ENCODE peak calls at places on chromosome 14, in four cellular contexts. I is lower leg skin, S is choroid plexus epithelial cell, A is LNCaP clone FGC. W is an unnamed sample.

GRCh38 chr14:104118006-104118844 is 20.2 kb upstream of the KIF26A start:
- DNase-seq in I (no peak), S (no peak), A (no peak), W (no peak)

GRCh38 chr14:104966261-104967143 is 11.7 kb downstream of the AHNAK2 start:
- DNase-seq in I (no peak), S (no peak), A (no peak), W (no peak)

GRCh38 chr14:104598461-104599273 is 5.9 kb downstream of the TMEM179 start:
- DNase-seq in I (no peak), S (no peak), A (no peak), W (no peak)

GRCh38 chr14:101027966-101028365 is 124.4 kb upstream of the RTL1 start:
- DNase-seq in I (no peak), S (no peak), A (no peak), W (no peak)

GRCh38 chr14:69716483-69717187 is 50.3 kb upstream of the SRSF5 start:
- DNase-seq in I (no peak), S (peak; percentile 99), A (no peak), W (no peak)

GRCh38 chr14:68674538-68675232 is 118.2 kb downstream of the ZFP36L1 start:
- DNase-seq in I (no peak), S (no peak), A (no peak), W (no peak)

GRCh38 chr14:104708606-104709268 is 15.3 kb upstream of the ADSS1 start:
- DNase-seq in I (no peak), S (peak; percentile 67), A (no peak), W (no peak)

GRCh38 chr14:77883479-77884238 is 83.8 kb downstream of the ADCK1 start:
- DNase-seq in I (no peak), S (no peak), A (no peak), W (no peak)

GRCh38 chr14:69077841-69078240 is 75.1 kb downstream of the DCAF5 start:
- DNase-seq in I (no peak), S (peak; percentile 90), A (no peak), W (no peak)

GRCh38 chr14:55481769-55482168 is 41.4 kb upstream of the TBPL2 start:
- DNase-seq in I (no peak), S (no peak), A (no peak), W (no peak)

GRCh38 chr14:100851946-100852620 is 26.2 kb downstream of the MEG3 start:
- DNase-seq in I (no peak), S (no peak), A (no peak), W (no peak)

GRCh38 chr14:53460544-53460943 is 307.4 kb upstream of the DDHD1 start:
- DNase-seq in I (no peak), S (no peak), A (no peak), W (no peak)

GRCh38 chr14:69002069-69002468 is 23.0 kb upstream of the ACTN1 start:
- DNase-seq in I (no peak), S (peak; percentile 52), A (peak; percentile 46), W (no peak)

GRCh38 chr14:58919262-58919661 is 269.2 kb upstream of the DAAM1 start:
- DNase-seq in I (no peak), S (peak; percentile 52), A (no peak), W (no peak)

GRCh38 chr14:101755591-101756324 is 5.8 kb upstream of the PPP2R5C start:
- DNase-seq in I (peak; percentile 10), S (no peak), A (no peak), W (no peak)

GRCh38 chr14:85619866-85620265 is 89.9 kb downstream of the FLRT2 start:
- DNase-seq in I (no peak), S (no peak), A (no peak), W (no peak)

DNA sequence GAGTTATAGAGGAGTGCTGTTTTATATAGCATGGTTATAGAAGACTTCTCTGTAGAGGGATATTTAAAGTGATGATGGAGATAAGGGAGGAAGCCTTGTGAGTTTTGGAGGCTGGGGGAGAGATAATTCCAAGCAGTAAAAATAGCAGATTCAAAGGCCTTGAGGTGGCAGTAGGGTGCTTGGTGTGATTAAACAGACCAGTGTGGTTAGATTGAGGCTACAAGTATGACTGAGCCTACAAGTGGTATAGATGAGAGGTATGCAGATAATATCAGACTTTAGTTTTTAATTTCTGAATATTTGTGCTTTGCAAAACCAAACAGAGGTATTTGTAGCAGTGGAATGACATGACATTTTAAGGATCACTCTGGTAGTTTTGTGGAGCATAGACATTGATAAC is 20.3 kb downstream of the FANCM start:
- DNase-seq in I (no peak), S (peak; percentile 56), A (no peak), W (no peak)
- TF ChIP-seq CTCF in I (no peak), S (peak; percentile 41), A (no peak), W (no peak)

GRCh38 chr14:97137705-97138104 is 340.5 kb downstream of the VRK1 start:
- DNase-seq in I (no peak), S (no peak), A (no peak), W (no peak)
- TF ChIP-seq CTCF in I (no peak), S (no peak), A (no peak), W (no peak)

GRCh38 chr14:106585692-106586091 is 1059.3 kb downstream of the TMEM121 start:
- DNase-seq in I (no peak), S (no peak), A (no peak), W (no peak)

DNA sequence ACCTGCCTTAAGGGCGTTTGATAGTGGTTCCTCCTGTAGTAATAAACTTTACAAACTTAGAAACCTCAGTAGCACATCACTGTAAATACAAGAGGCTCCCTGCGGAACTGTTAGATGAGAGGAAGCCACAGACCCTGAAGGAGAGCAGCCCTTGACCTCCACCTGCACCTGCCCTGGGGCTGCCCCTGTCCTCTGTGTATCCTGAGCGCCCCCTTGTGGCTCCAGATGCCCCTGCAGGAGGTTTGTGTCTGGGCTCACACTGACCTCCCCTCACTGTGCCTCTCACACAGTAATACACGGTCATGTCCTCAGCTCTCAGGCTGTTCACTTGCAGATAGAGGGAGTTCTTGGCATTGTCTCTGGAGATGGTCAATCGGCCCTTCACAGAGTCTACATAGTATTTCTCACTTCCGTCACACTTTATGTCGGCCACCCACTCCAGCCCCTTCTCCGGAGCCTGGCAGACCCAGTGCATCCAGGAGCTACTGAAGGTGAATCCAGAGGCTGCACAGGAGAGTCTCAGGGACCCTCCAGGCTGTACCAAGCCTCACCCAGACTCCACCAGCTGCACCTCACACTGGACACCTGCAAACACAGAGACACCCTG is 1059.8 kb downstream of the TMEM121 start:
- DNase-seq in I (no peak), S (no peak), A (peak; percentile 6), W (no peak)
- TF ChIP-seq CTCF in I (no peak), S (no peak), A (peak; percentile 86), W (peak; percentile 36)

GRCh38 chr14:95274283-95274682 is 45.4 kb downstream of the CLMN start:
- DNase-seq in I (no peak), S (no peak), A (no peak), W (no peak)
- TF ChIP-seq CTCF in I (no peak), S (no peak), A (no peak), W (no peak)

DNA sequence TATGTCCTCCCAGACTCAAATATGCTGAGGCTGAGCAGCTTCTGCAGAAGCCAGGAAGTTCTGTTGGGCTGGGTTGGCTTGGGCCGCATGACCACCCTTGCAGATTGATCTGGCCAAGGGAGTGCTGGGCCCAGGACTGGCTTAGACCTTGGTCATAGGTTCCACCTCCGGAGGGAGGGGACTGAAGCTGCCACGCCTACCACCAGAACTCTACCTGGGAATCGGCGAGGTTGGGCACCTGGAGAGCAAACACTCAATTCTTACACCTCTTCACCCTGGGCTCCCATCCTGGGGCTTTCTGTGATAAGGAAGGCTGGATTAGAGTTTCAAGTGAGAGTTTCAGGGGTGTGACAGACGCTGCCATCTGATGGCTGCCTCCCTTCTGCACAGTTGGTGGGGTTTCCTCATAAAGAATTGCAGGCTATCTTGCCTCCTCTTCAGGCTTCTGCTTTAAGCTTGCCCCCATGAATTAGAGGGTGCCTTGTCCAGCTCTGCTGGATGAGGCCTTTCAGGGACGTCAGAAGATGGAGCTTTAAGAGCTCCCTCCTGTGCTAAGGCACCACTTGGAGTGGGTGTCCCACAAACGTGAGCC is 5.8 kb downstream of the SLC24A4 start:
- DNase-seq in I (no peak), S (no peak), A (no peak), W (no peak)
- TF ChIP-seq CTCF in I (no peak), S (no peak), A (no peak), W (no peak)

GRCh38 chr14:23624830-23625404 is 11.2 kb upstream of the DHRS2 start:
- DNase-seq in I (no peak), S (no peak), A (no peak), W (no peak)
- TF ChIP-seq CTCF in I (no peak), S (no peak), A (no peak), W (no peak)

GRCh38 chr14:30708157-30708556 is 86.0 kb downstream of the SCFD1 start:
- DNase-seq in I (no peak), S (no peak), A (no peak), W (no peak)
- TF ChIP-seq CTCF in I (no peak), S (no peak), A (no peak), W (no peak)